ENCODE peak calls at places on chromosome 16, in seven cellular contexts. J is heart right ventricle, C is aorta, Q is pancreas, D is body of pancreas, A is AG04450, S is esophagus squamous epithelium. E is an unnamed sample. For H3K9me3, the result is how much of the 10 kb centered on the place peaks cover.

GRCh38 chr16:2178321-2179106 is 17.9 kb downstream of the CASKIN1 start:
- DNase-seq in Q (no peak), A (no peak), C (no peak), S (no peak), D (no peak), J (no peak), E (no peak)

GRCh38 chr16:27177031-27177774 is 26.1 kb upstream of the KDM8 start:
- DNase-seq in A (peak), Q (no peak), C (no peak), S (no peak), J (no peak), D (no peak), E (no peak)

GRCh38 chr16:70577256-70577698 is 53.7 kb downstream of the SF3B3 start:
- DNase-seq in D (no peak), J (no peak), A (no peak), Q (no peak), C (peak), S (no peak), E (no peak)

GRCh38 chr16:19003935-19004334 is 20.2 kb downstream of the TMC7 start:
- DNase-seq in A (no peak), C (no peak), S (no peak), D (no peak), J (no peak), Q (no peak), E (no peak)

GRCh38 chr16:78045865-78046581 is 23.7 kb downstream of the CLEC3A start:
- DNase-seq in A (peak), C (peak), Q (peak), D (peak), J (peak), S (no peak), E (no peak)

GRCh38 chr16:29974291-29975133 is 844 bp downstream of the TAOK2 start:
- DNase-seq in A (no peak), D (no peak), C (peak), J (peak), Q (peak), S (no peak), E (no peak)

GRCh38 chr16:77414752-77415231 is 20.0 kb downstream of the ADAMTS18 start:
- DNase-seq in S (no peak), C (no peak), Q (no peak), D (no peak), A (no peak), J (no peak), E (no peak)

GRCh38 chr16:620700-621525 is 9.9 kb upstream of the WFIKKN1 start:
- DNase-seq in J (no peak), A (no peak), S (no peak), D (no peak), Q (no peak), C (no peak), E (no peak)

GRCh38 chr16:89230210-89230609 is 12.7 kb downstream of the ZNF778 start:
- DNase-seq in Q (no peak), S (no peak), J (no peak), C (peak), D (no peak), A (no peak), E (no peak)
- H3K9me3 ChIP-seq in Q (under half), S (under half), J (under half), C (under half), D (under half), A (under half), E (under half)

DNA sequence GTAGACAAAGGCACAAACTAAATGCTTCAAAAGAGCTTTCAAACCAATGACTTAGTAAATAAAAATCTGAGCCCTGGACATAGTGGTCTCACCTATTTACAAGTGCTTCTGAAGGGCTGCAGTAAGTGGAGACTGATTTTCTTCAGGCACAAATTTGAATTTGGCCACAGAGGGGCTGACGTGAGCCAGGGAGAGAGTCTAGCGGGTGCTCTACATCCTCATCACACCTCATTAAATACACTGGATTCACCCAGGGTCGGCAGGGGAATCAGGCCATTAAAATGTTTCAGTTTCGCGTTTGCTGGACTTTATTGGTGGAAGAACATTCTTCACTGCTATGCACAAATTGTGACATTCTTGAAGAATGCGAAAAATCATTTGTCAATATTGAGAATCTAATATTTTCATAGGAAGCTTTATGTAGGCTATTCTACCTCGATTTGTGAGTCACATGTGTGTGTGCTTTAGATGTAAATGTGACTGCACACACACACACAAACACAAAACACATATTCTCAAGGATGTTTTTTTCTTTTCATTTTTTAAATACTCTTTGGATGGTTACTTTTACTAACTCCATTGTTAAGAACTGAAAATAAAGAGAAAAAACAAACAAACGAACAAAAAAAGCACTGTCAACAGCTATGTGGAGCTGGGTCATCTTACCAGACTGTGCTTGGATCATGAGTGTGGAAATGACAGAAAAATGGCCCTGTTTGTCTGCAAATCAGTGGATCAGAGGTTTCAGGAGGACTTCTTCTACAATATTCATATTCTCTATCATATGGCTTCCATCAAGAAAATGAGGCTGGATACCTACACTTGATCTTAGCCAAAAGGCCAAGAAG is 58.9 kb downstream of the CDH11 start:
- DNase-seq in D (no peak), C (no peak), A (no peak), S (no peak), Q (no peak), J (no peak), E (no peak)
- H3K9me3 ChIP-seq in D (under half), C (under half), A (under half), S (under half), Q (under half), J (under half), E (under half)

DNA sequence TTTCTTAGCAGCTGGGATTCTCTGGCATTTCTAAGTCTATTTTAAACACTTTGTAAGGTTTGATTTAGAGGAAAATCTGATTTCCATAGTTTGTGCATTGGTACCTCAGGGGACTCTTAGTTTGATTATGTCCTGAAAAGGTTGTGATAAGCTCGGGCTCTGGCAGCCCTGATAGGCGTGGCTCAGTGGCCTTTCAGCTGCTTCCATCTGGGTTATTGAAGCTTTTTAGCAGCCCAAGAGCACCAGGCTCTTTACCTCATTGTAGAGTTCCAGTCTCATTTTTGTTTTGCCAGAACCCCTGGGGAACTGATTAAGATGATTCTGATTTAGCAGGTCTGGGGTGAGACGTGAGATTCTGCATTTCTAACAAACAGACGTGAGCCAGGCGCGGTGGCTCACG is 412.3 kb downstream of the XYLT1 start:
- DNase-seq in D (no peak), S (no peak), Q (no peak), A (no peak), J (no peak), C (no peak), E (no peak)
- H3K9me3 ChIP-seq in D (under half), S (under half), Q (under half), A (under half), J (under half), C (under half), E (under half)

GRCh38 chr16:59111280-59111679 is 377.2 kb upstream of the GOT2 start:
- DNase-seq in C (no peak), J (no peak), S (no peak), A (no peak), Q (no peak), D (no peak), E (no peak)
- H3K9me3 ChIP-seq in C (under half), J (under half), S (under half), A (under half), Q (under half), D (under half), E (under half)

GRCh38 chr16:24544640-24545039 is 5.3 kb downstream of the RBBP6 start:
- DNase-seq in A (no peak), J (no peak), D (no peak), S (no peak), C (no peak), Q (no peak), E (no peak)

GRCh38 chr16:24539850-24540484 is 601 bp downstream of the RBBP6 start:
- DNase-seq in S (no peak), C (peak), A (no peak), J (peak), Q (peak), D (peak), E (peak)

GRCh38 chr16:24540575-24541240 is 1.3 kb downstream of the RBBP6 start:
- DNase-seq in Q (no peak), J (no peak), C (no peak), S (no peak), D (no peak), A (no peak), E (no peak)

GRCh38 chr16:24541534-24541933 is 2.2 kb downstream of the RBBP6 start:
- DNase-seq in D (no peak), Q (no peak), J (no peak), S (no peak), A (no peak), C (no peak), E (no peak)

GRCh38 chr16:24543949-24544348 is 4.6 kb downstream of the RBBP6 start:
- DNase-seq in Q (no peak), C (no peak), A (no peak), D (no peak), J (no peak), S (no peak), E (no peak)
- H3K9me3 ChIP-seq in Q (under half), C (under half), A (under half), D (under half), J (under half), S (under half), E (under half)

DNA sequence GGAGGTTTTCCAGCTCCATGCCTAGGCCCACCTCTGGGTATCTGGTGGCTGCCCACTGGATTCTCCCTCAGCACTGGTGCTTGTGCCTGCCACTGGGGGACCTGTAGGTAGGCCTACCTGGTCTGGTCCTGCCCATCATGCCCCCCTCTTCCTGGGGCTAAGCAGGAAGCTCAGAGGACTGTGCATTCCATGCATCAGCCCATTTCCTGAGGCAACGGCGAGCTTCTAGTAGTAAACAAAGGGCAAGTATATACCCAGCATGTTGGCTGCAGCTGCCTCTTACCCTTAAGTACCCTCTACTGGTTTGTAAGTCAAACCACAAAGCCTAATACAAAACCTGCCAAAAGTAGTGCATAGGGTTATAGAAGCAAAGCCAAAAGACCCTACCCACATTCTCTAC is 37.5 kb downstream of the SDR42E1 start:
- DNase-seq in S (no peak), Q (no peak), A (no peak), J (no peak), C (no peak), D (no peak), E (no peak)
- H3K9me3 ChIP-seq in S (under half), Q (under half), A (under half), J (half or more), C (under half), D (under half), E (under half)

DNA sequence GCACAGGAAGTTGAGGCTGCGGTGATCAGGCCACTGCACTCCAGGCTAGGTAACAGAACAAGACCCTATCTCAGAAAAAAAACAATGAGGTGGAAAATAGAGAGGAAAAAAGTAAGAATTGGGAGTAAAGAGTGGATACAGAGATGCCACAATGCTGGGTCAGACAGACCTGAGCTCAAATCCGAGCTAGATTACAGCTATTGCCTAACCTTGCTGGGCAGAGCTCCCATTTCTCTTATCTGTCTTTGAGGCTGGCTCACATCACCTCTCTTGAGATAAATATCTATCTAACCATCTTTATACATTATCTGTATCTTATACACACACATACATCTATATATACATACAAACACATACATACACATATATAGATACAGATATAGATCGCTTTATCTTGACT is 59.0 kb downstream of the ACSM2B start:
- DNase-seq in C (no peak), A (no peak), J (no peak), D (no peak), Q (no peak), S (no peak), E (no peak)
- H3K9me3 ChIP-seq in C (under half), A (under half), J (under half), D (under half), Q (under half), S (under half), E (under half)

DNA sequence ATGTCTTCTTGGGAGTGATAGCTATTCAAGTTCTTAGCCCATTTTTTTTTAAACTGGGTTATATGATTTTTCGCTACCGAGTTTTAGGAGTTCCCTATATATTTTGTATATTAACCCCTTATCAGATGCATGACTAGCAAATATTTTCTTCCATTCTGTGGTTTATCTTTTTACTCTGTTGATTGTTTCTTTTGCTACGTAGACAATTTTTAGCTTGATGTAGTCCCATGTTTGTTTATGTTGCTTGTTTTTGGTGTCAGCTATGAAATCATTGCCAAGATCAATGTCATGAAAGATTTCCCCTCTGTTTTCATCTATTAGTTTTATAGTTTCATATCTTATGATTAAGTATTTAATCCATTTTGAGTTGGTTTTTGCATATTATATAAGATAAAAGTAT is 480.5 kb downstream of the CDH11 start:
- DNase-seq in J (no peak), Q (no peak), S (no peak), D (no peak), C (no peak), A (no peak), E (no peak)
- H3K9me3 ChIP-seq in J (under half), Q (under half), S (under half), D (under half), C (under half), A (under half), E (under half)

DNA sequence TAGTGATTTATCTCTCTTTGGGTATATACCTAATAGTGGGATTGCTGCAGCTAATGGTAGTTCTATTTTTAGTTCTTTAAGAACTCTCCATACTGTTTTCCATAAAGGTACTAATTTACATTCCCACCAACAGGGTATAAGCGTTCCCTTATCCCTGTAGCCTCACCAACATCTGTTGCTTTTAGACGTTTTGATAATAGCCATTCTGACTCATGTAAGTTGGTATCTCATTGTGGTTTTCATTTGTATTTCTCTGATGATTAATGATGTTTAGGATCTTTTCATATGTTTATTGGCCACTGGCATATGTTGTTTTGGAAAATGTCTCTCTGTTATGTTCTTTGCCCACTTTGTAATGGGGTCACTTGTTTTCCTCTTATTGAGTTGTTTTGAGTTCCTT is 88.5 kb upstream of the ZNF267 start:
- DNase-seq in J (no peak), C (no peak), S (no peak), A (no peak), D (no peak), Q (no peak), E (no peak)
- H3K9me3 ChIP-seq in J (half or more), C (under half), S (under half), A (under half), D (under half), Q (under half), E (under half)

DNA sequence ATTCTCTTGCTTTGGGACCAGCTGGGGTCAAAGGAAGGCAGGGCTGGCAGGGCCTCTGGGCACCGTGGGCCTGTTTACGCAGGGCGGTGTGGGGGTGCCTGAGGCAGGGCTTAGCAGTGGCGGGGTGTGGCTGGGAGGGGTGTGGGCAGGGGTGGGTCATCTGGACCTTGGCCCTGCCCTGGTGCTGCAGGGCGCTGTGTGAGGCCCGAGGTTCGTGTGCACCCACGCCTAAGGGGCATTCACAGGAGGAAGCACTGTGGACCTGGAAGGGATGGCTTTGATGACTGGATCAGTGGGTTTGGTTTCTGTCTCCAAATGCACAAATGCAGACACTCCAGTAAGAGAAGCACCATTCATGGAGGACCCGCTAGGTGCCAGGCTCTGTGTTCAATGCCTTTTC is 37.3 kb downstream of the BCO1 start:
- DNase-seq in C (no peak), Q (no peak), J (no peak), A (no peak), D (no peak), S (no peak), E (peak)
- H3K9me3 ChIP-seq in C (under half), Q (under half), J (under half), A (under half), D (under half), S (under half), E (under half)